ENCODE peak calls at places on chromosomes 5 and 9, in six cellular contexts. J, L, P, R, Y and Z are unnamed samples.

GRCh38 chr5:66779535-66779934 is 183.3 kb downstream of the MAST4 start:
- DNase-seq in J (no peak), L (no peak), P (no peak), R (no peak), Y (no peak), Z (no peak)

GRCh38 chr5:16886793-16887345 is 49.2 kb downstream of the MYO10 start:
- DNase-seq in J (no peak), L (no peak), P (no peak), R (no peak), Y (no peak), Z (no peak)

GRCh38 chr5:170151105-170151831 is 45.6 kb downstream of the FOXI1 start:
- DNase-seq in J (no peak), L (no peak), P (peak), R (peak), Y (no peak), Z (peak)

GRCh38 chr5:14577964-14578363 is 3.6 kb upstream of the OTULINL start:
- DNase-seq in J (no peak), L (no peak), P (no peak), R (no peak), Y (no peak), Z (no peak)

GRCh38 chr5:6717247-6717646 is 4.0 kb downstream of the TENT4A start:
- DNase-seq in J (no peak), L (no peak), P (no peak), R (no peak), Y (no peak), Z (no peak)

GRCh38 chr9:98707158-98708102 is 1.3 kb downstream of the GABBR2 start:
- DNase-seq in J (peak), L (peak), P (peak), R (peak), Y (peak), Z (peak)

GRCh38 chr5:115351356-115352195 is 55.1 kb upstream of the CCDC112 start:
- DNase-seq in J (no peak), L (no peak), P (peak), R (peak), Y (no peak), Z (peak)

GRCh38 chr9:120104771-120105170 is 475.2 kb downstream of the CDK5RAP2 start:
- DNase-seq in J (no peak), L (no peak), P (no peak), R (no peak), Y (no peak), Z (no peak)

GRCh38 chr5:33792559-33792958 is 99.2 kb downstream of the ADAMTS12 start:
- DNase-seq in J (no peak), L (no peak), P (no peak), R (no peak), Y (no peak), Z (no peak)

GRCh38 chr9:116190595-116190994 is 37.0 kb downstream of the PAPPA start:
- DNase-seq in J (no peak), L (no peak), P (no peak), R (no peak), Y (no peak), Z (no peak)

GRCh38 chr9:137715321-137715720 is 96.5 kb downstream of the EHMT1 start:
- DNase-seq in J (no peak), L (no peak), P (no peak), R (no peak), Y (no peak), Z (no peak)

GRCh38 chr5:2755371-2755715 is 3.9 kb upstream of the IRX2 start:
- DNase-seq in J (no peak), L (no peak), P (peak), R (no peak), Y (no peak), Z (no peak)

GRCh38 chr9:129868033-129868395 is 32.8 kb downstream of the USP20 start:
- DNase-seq in J (no peak), L (no peak), P (no peak), R (no peak), Y (no peak), Z (no peak)

GRCh38 chr9:19490269-19490668 is 81.5 kb downstream of the ACER2 start:
- DNase-seq in J (no peak), L (no peak), P (no peak), R (no peak), Y (no peak), Z (no peak)

GRCh38 chr5:2754621-2755370 is 3.3 kb upstream of the IRX2 start:
- DNase-seq in J (no peak), L (no peak), P (no peak), R (no peak), Y (no peak), Z (peak)

GRCh38 chr5:107979900-107980299 is 309.2 kb upstream of the EFNA5 start:
- DNase-seq in J (no peak), L (no peak), P (no peak), R (no peak), Y (no peak), Z (no peak)

GRCh38 chr9:137486545-137487453 is 27.7 kb upstream of the NSMF start:
- DNase-seq in J (no peak), L (no peak), P (no peak), R (no peak), Y (no peak), Z (no peak)

GRCh38 chr5:28779161-28779754 is 1740.9 kb upstream of the CDH9 start:
- DNase-seq in J (peak), L (no peak), P (no peak), R (no peak), Y (peak), Z (no peak)

GRCh38 chr5:78653969-78654368 is 5.4 kb upstream of the LHFPL2 start:
- DNase-seq in J (no peak), L (no peak), P (no peak), R (peak), Y (no peak), Z (no peak)

GRCh38 chr5:142325677-142326479 is 1.1 kb upstream of the SPRY4 start:
- DNase-seq in J (peak), L (no peak), P (peak), R (peak), Y (peak), Z (peak)

GRCh38 chr5:140240987-140241706 is 61.8 kb downstream of the PFDN1 start:
- DNase-seq in J (peak), L (peak), P (peak), R (peak), Y (peak), Z (peak)

GRCh38 chr5:138029501-138029900 is 3.4 kb downstream of the FAM13B start:
- DNase-seq in J (no peak), L (no peak), P (no peak), R (no peak), Y (no peak), Z (no peak)

GRCh38 chr9:17005085-17005484 is 129.8 kb upstream of the CNTLN start:
- DNase-seq in J (peak), L (no peak), P (peak), R (peak), Y (no peak), Z (peak)

GRCh38 chr9:80127920-80128319 is 556.2 kb downstream of the TLE4 start:
- DNase-seq in J (no peak), L (no peak), P (peak), R (no peak), Y (no peak), Z (no peak)

GRCh38 chr9:71678999-71679398 is 89.3 kb downstream of the CEMIP2 start:
- DNase-seq in J (no peak), L (no peak), P (no peak), R (no peak), Y (no peak), Z (no peak)

GRCh38 chr5:126692971-126693370 is 84.0 kb upstream of the LMNB1 start:
- DNase-seq in J (no peak), L (no peak), P (no peak), R (no peak), Y (no peak), Z (no peak)